ENCODE peak calls at places on chromosomes 7 and 10, in five cellular contexts. W is psoas muscle, B is dorsolateral prefrontal cortex, Z is fibroblast of mammary gland, R is adrenal gland. P is an unnamed sample.

GRCh38 chr7:30142710-30143109 is 7.9 kb downstream of the MTURN start:
- DNase-seq in W (peak), B (no peak), Z (peak), R (no peak), P (peak)

GRCh38 chr10:48772059-48772458 is 87.4 kb downstream of the WDFY4 start:
- DNase-seq in W (no peak), B (no peak), Z (no peak), R (no peak), P (no peak)

GRCh38 chr7:133718131-133718530 is 409.0 kb upstream of the LRGUK start:
- DNase-seq in W (no peak), B (no peak), Z (no peak), R (no peak), P (no peak)

GRCh38 chr7:30658471-30659074 is 23.7 kb downstream of the CRHR2 start:
- DNase-seq in W (no peak), B (peak), Z (no peak), R (no peak), P (no peak)

GRCh38 chr10:72087969-72088878 is at the start of gene SPOCK2:
- DNase-seq in W (peak), B (peak), Z (no peak), R (peak), P (peak)

GRCh38 chr10:109904397-109904796 is 18.9 kb downstream of the XPNPEP1 start:
- DNase-seq in W (no peak), B (no peak), Z (no peak), R (no peak), P (no peak)

GRCh38 chr10:86905429-86905828 is 52.0 kb downstream of the MMRN2 start:
- DNase-seq in W (no peak), B (no peak), Z (no peak), R (peak), P (no peak)

GRCh38 chr7:2143981-2144595 is 88.7 kb downstream of the MAD1L1 start:
- DNase-seq in W (no peak), B (no peak), Z (no peak), R (no peak), P (no peak)

GRCh38 chr7:25361863-25362262 is 133.6 kb upstream of the NPVF start:
- DNase-seq in W (no peak), B (no peak), Z (peak), R (no peak), P (no peak)

GRCh38 chr10:113305871-113306270 is 247.0 kb upstream of the HABP2 start:
- DNase-seq in W (no peak), B (no peak), Z (peak), R (no peak), P (no peak)

GRCh38 chr10:452512-453504 is 236.7 kb downstream of the DIP2C start:
- DNase-seq in W (no peak), B (no peak), Z (no peak), R (no peak), P (no peak)

GRCh38 chr7:143362126-143362961 is at the start of gene FAM131B:
- DNase-seq in W (no peak), B (no peak), Z (no peak), R (no peak), P (no peak)

GRCh38 chr7:47483604-47484273 is 98.2 kb downstream of the TNS3 start:
- DNase-seq in W (no peak), B (no peak), Z (peak), R (no peak), P (no peak)

GRCh38 chr10:30803901-30804322 is 174.4 kb upstream of the LYZL2 start:
- DNase-seq in W (peak), B (no peak), Z (peak), R (peak), P (no peak)

GRCh38 chr7:104535841-104536240 is 207.4 kb downstream of the LHFPL3 start:
- DNase-seq in W (no peak), B (no peak), Z (no peak), R (no peak), P (no peak)

GRCh38 chr10:78312197-78313046 is 278.8 kb downstream of the RPS24 start:
- DNase-seq in W (no peak), B (no peak), Z (peak), R (peak), P (no peak)

GRCh38 chr7:104956753-104957450 is 57.1 kb upstream of the KMT2E start:
- DNase-seq in W (no peak), B (no peak), Z (peak), R (no peak), P (no peak)

GRCh38 chr10:5070648-5071410 is 23.4 kb upstream of the AKR1C3 start:
- DNase-seq in W (no peak), B (no peak), Z (peak), R (peak), P (no peak)

DNA sequence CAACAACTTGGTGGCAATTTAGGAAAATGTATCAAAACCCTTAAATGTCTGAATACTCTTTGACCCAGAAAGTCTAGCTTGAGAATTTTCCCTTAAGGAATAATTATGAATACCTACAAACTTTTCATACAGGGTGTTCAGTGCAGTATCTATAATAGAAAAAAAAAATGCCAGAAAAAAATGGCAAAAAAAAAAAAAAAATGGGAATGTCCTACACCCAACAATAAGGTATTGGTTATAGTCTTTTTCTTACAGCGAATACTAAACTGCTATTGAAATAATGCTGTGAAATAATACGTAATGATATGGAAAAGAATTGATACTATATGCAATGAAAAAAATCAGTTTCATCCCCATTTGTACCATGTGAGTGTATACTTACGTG is 44.3 kb downstream of the ZNF800 start:
- DNase-seq in W (no peak), B (no peak), Z (no peak), R (no peak), P (no peak)
- H3K4me3 ChIP-seq in W (peak), B (peak), Z (peak), R (peak), P (peak)

DNA sequence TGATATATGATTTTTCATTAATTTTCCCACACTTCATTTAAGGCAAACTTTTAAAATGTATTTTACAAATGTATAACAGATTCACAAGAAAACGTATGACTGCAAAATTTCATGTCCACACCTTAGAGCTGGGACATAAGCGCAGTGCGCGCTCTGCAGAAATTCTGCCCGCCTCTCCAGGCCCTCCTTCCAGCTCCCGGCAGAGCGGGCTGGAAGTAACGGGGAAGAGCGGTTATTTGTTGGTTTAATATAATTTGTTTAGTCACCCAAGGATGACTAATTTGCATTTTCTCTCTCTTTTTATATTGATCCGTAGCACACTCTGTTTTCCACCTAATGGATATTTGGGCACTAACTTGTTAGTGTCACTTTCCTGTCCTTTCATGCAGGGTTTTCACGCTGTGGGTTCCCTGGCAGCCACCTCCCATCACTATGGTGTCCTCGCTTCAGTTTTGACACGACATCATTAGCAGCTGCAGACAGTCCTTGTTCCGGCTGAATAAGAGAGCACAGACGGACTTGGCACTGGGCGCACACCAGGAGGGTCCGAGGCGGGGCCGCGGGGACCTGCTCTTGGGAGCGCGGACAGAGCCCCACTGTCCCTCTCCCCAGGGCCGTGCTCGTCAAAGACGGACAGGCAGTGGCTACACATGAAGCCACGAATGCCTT is 129.2 kb upstream of the SEC61G start:
- DNase-seq in W (peak), B (peak), Z (peak), R (peak), P (no peak)
- H3K4me3 ChIP-seq in W (peak), B (peak), Z (peak), R (peak), P (no peak)

GRCh38 chr10:50605280-50606270 is 18.2 kb downstream of the SGMS1 start:
- DNase-seq in W (peak), B (no peak), Z (peak), R (peak), P (peak)
- H3K4me3 ChIP-seq in W (no peak), B (no peak), Z (no peak), R (no peak), P (no peak)

DNA sequence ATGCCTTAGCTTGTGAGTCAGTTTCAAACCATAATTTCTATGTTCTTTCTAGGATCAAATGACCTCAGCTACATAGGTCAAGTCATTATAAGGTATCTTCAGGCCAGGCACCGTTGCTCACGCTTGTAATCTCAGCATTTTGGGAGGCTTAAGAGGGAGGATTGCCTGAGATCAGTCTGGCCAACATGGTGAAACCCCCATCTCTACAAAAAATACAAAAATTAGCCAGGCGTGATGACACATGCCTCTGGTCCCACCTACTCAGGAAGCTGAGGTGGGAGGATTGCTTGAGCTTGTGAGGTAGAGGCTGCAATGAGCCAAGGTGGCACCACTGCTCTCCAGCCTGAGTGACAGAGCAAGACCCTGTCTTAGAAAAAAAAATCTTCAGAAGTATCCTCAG is 362.3 kb downstream of the GATA3 start:
- DNase-seq in W (no peak), B (no peak), Z (no peak), R (no peak), P (no peak)
- H3K4me3 ChIP-seq in W (no peak), B (no peak), Z (no peak), R (no peak), P (no peak)

GRCh38 chr10:92595505-92595904 is 2.6 kb downstream of the KIF11 start:
- DNase-seq in W (no peak), B (no peak), Z (no peak), R (no peak), P (no peak)
- H3K4me3 ChIP-seq in W (no peak), B (no peak), Z (no peak), R (no peak), P (peak)

DNA sequence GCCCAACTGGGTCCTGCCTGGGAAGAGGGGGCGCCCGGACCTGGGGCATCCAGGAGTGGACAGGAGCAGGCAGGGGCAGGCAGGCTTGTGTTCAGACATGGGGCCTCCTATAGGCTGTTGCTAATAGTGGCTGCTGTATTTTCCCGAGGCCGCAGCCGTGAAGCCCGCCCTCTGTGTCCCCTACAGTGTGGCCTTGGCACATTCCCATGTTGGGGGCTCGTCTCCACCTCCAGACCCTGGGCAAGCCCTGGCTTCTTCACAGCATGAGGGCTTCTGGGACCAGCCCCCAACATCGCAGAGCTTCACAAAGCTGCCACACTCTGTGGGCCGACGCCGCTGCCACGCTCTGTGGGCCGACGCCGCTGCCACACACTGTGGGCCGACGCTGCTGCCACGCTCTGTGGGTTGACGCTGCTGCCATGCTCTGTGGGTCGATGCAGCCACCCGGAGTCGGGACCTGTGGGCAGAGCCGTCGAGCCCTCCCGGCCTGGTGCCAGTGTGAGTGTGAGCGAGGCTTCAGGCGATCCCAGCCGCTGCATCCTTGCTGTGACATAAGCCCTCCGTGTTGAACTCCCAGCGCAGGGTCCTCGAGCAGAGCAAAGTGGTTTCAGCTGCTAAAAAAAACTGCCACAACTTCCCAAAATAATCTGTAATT is 109.0 kb downstream of the INPP5A start:
- DNase-seq in W (peak), B (peak), Z (no peak), R (no peak), P (no peak)
- H3K4me3 ChIP-seq in W (no peak), B (no peak), Z (no peak), R (no peak), P (no peak)

GRCh38 chr7:101618207-101618839 is 10.8 kb downstream of the MYL10 start:
- DNase-seq in W (no peak), B (no peak), Z (no peak), R (no peak), P (no peak)

GRCh38 chr7:101620991-101621390 is 8.1 kb downstream of the MYL10 start:
- DNase-seq in W (no peak), B (no peak), Z (no peak), R (no peak), P (no peak)

GRCh38 chr7:101620395-101620794 is 8.7 kb downstream of the MYL10 start:
- DNase-seq in W (no peak), B (no peak), Z (no peak), R (no peak), P (no peak)

GRCh38 chr7:101617451-101618206 is 11.5 kb downstream of the MYL10 start:
- DNase-seq in W (no peak), B (no peak), Z (no peak), R (no peak), P (no peak)

DNA sequence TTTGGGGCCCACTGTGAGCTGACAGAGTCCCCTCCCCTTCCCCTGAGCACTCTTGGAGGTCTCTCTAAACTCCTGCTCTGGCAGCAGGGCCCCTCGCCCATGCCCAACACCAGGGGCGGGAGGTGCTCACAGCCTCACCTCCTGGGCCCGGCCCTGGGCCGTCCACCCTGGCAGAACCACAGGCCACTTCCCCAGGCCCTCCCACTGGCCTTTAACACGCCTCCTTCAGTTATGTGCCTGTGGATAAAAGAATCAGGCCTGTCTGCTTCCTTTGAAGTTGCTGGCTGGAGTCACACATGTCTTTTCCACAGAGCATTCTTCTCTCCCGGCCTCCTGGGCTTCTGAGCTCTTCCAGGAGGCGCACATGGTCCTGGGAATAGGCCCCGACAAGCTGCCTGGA is 10.2 kb downstream of the MYL10 start:
- DNase-seq in W (no peak), B (no peak), Z (no peak), R (no peak), P (no peak)
- H3K4me3 ChIP-seq in W (no peak), B (no peak), Z (no peak), R (no peak), P (no peak)

P was measured in PC-9.